ENCODE peak calls at places on chromosomes 12 and 14, in eight cellular contexts. A is Peyer's patch, K is A549, T is GM12891, N is breast epithelium, Y is stomach, W is testis, V is esophagus muscularis mucosa. P is an unnamed sample.

GRCh38 chr14:92511472-92512247 is 1.9 kb upstream of the RIN3 start:
- DNase-seq in V (no peak), W (no peak), A (no peak), N (no peak), T (no peak), K (peak), Y (no peak), P (no peak)

GRCh38 chr12:40031965-40032364 is 73.9 kb downstream of the SLC2A13 start:
- DNase-seq in Y (no peak), V (no peak), N (no peak), K (no peak), W (no peak), A (no peak), T (no peak), P (no peak)

GRCh38 chr14:105838591-105839424 is 312.4 kb downstream of the TMEM121 start:
- DNase-seq in N (peak), W (no peak), V (no peak), K (no peak), A (peak), T (no peak), Y (no peak), P (no peak)

GRCh38 chr12:2119266-2119665 is 66.5 kb downstream of the CACNA1C start:
- DNase-seq in N (no peak), T (no peak), K (no peak), A (no peak), V (no peak), W (no peak), Y (no peak), P (no peak)

GRCh38 chr12:39626033-39626814 is 6.6 kb upstream of the ABCD2 start:
- DNase-seq in V (no peak), N (no peak), K (no peak), Y (no peak), A (no peak), W (peak), T (no peak), P (no peak)

GRCh38 chr12:69497308-69498026 is 27.3 kb downstream of the FRS2 start:
- DNase-seq in N (no peak), T (peak), W (no peak), K (no peak), V (no peak), Y (no peak), A (no peak), P (no peak)

GRCh38 chr12:56315256-56315625 is 547 bp downstream of the CNPY2 start:
- DNase-seq in K (no peak), T (no peak), W (no peak), Y (no peak), A (peak), V (no peak), N (no peak), P (no peak)

GRCh38 chr12:12018454-12018853 is 52.3 kb upstream of the BCL2L14 start:
- DNase-seq in T (no peak), A (no peak), N (peak), K (no peak), Y (no peak), W (peak), V (no peak), P (no peak)

GRCh38 chr12:24396266-24396665 is 446.8 kb upstream of the SOX5 start:
- DNase-seq in V (no peak), W (no peak), K (no peak), A (no peak), N (no peak), Y (no peak), T (no peak), P (no peak)

GRCh38 chr12:55966408-55967281 is at the start of gene CDK2:
- DNase-seq in W (peak), T (peak), A (peak), Y (peak), K (peak), N (peak), V (peak), P (peak)

GRCh38 chr14:74038015-74038859 is 19.1 kb downstream of the BBOF1 start:
- DNase-seq in W (no peak), V (no peak), N (no peak), Y (no peak), K (peak), T (peak), A (no peak), P (peak)

GRCh38 chr12:95815635-95816212 is 25.2 kb upstream of the NTN4 start:
- DNase-seq in K (peak), A (no peak), W (no peak), T (no peak), N (no peak), Y (no peak), V (no peak), P (peak)

GRCh38 chr12:24226745-24227350 is 277.4 kb upstream of the SOX5 start:
- DNase-seq in W (no peak), T (no peak), Y (no peak), K (peak), N (no peak), V (no peak), A (no peak), P (no peak)

GRCh38 chr12:118061876-118062791 is 1.2 kb upstream of the WSB2 start:
- DNase-seq in W (peak), T (peak), K (peak), V (peak), N (peak), Y (peak), A (peak), P (peak)

GRCh38 chr12:105270671-105271255 is 34.8 kb upstream of the APPL2 start:
- DNase-seq in Y (no peak), A (no peak), N (no peak), K (no peak), T (no peak), W (no peak), V (peak), P (no peak)

GRCh38 chr12:113231275-113232231 is 10.3 kb downstream of the TPCN1 start:
- DNase-seq in V (no peak), K (peak), T (no peak), Y (peak), W (no peak), A (no peak), N (no peak), P (peak)

GRCh38 chr12:104520242-104520900 is 63.6 kb downstream of the CHST11 start:
- DNase-seq in K (no peak), V (no peak), T (no peak), W (no peak), A (no peak), N (no peak), Y (no peak), P (no peak)

GRCh38 chr14:31969371-31969770 is 107.7 kb upstream of the ARHGAP5 start:
- DNase-seq in Y (no peak), A (no peak), N (no peak), W (no peak), V (no peak), T (no peak), K (no peak), P (no peak)

GRCh38 chr12:78559441-78559840 is 305.1 kb upstream of the SYT1 start:
- DNase-seq in Y (no peak), N (no peak), T (no peak), A (no peak), K (no peak), V (no peak), W (no peak), P (no peak)

GRCh38 chr12:27705263-27705662 is 5.4 kb upstream of the MRPS35 start:
- DNase-seq in W (no peak), A (no peak), K (no peak), N (no peak), V (no peak), Y (no peak), T (no peak), P (no peak)

GRCh38 chr12:103877934-103878510 is 37.0 kb upstream of the NT5DC3 start:
- DNase-seq in Y (peak), T (peak), V (no peak), K (peak), N (no peak), A (no peak), W (peak), P (peak)

GRCh38 chr12:34400423-34400881 is 378.2 kb downstream of the ALG10 start:
- DNase-seq in W (peak), K (no peak), T (no peak), V (no peak), Y (peak), A (no peak), N (peak), P (no peak)

GRCh38 chr14:40684328-40684727 is 922.3 kb upstream of the LRFN5 start:
- DNase-seq in A (no peak), T (no peak), K (no peak), V (no peak), Y (no peak), N (no peak), W (no peak), P (no peak)

GRCh38 chr14:38257500-38257899 is 1.6 kb upstream of the CLEC14A start:
- DNase-seq in T (no peak), K (no peak), W (no peak), V (no peak), A (no peak), N (no peak), Y (no peak), P (no peak)

GRCh38 chr12:117030187-117030896 is 68.9 kb downstream of the TESC start:
- DNase-seq in K (no peak), T (no peak), N (no peak), Y (peak), V (no peak), W (no peak), A (no peak), P (no peak)

GRCh38 chr14:102044566-102044965 is 42.3 kb downstream of the HSP90AA1 start:
- DNase-seq in V (no peak), W (no peak), A (no peak), Y (no peak), N (no peak), K (no peak), T (no peak), P (no peak)

GRCh38 chr12:571795-572531 is 91.3 kb downstream of the NINJ2 start:
- DNase-seq in N (peak), K (peak), W (peak), V (no peak), Y (peak), A (peak), T (no peak), P (no peak)

GRCh38 chr14:104134061-104134965 is 4.1 kb upstream of the KIF26A start:
- DNase-seq in T (no peak), N (no peak), K (no peak), A (peak), V (no peak), W (no peak), Y (no peak), P (no peak)

GRCh38 chr14:90487031-90487430 is 90.2 kb downstream of the CALM1 start:
- DNase-seq in K (no peak), Y (no peak), V (no peak), W (no peak), T (no peak), A (no peak), N (no peak), P (no peak)

GRCh38 chr14:76715102-76715926 is 46.0 kb upstream of the VASH1 start:
- DNase-seq in W (peak), K (no peak), T (no peak), Y (no peak), A (no peak), V (peak), N (no peak), P (peak)

GRCh38 chr14:37813746-37814145 is 218.3 kb downstream of the TTC6 start:
- DNase-seq in A (no peak), W (no peak), T (no peak), V (no peak), Y (no peak), K (no peak), N (no peak), P (no peak)

GRCh38 chr12:87136330-87136976 is 880.3 kb upstream of the MGAT4C start:
- DNase-seq in V (no peak), W (no peak), Y (no peak), A (no peak), K (peak), N (no peak), T (no peak), P (no peak)

GRCh38 chr14:64279719-64280668 is 14.2 kb downstream of the ESR2 start:
- DNase-seq in W (no peak), T (no peak), V (no peak), A (no peak), K (peak), N (no peak), Y (peak), P (peak)

GRCh38 chr12:71870409-71870808 is 30.9 kb downstream of the TBC1D15 start:
- DNase-seq in A (no peak), Y (no peak), K (no peak), W (no peak), T (no peak), N (no peak), V (no peak), P (peak)

GRCh38 chr12:25337916-25338315 is 87.2 kb upstream of the KRAS start:
- DNase-seq in W (no peak), N (no peak), V (no peak), Y (no peak), K (no peak), A (no peak), T (no peak), P (no peak)

GRCh38 chr12:83823386-83824045 is 1089.1 kb downstream of the SLC6A15 start:
- DNase-seq in T (no peak), K (peak), N (no peak), W (peak), Y (peak), V (no peak), A (no peak), P (peak)

GRCh38 chr14:88706425-88706824 is 86.3 kb downstream of the EML5 start:
- DNase-seq in N (no peak), T (no peak), W (no peak), V (no peak), A (no peak), K (no peak), Y (no peak), P (no peak)

GRCh38 chr14:50532502-50533313 is at the start of gene MAP4K5:
- DNase-seq in N (peak), K (peak), V (peak), A (peak), Y (peak), W (peak), T (peak), P (peak)

GRCh38 chr14:22432348-22432976 is 156.6 kb downstream of the DAD1 start:
- DNase-seq in W (peak), K (peak), Y (peak), N (no peak), V (no peak), T (no peak), A (no peak), P (peak)

GRCh38 chr12:14774074-14774943 is 29.0 kb downstream of the WBP11 start:
- DNase-seq in N (peak), V (peak), T (peak), Y (peak), W (peak), K (peak), A (peak), P (peak)
- TF ChIP-seq POLR2A in N (peak), V (peak), T (peak), Y (peak), W (peak), K (peak), A (peak), P (peak)

GRCh38 chr12:54426690-54427089 is 7.6 kb upstream of the ITGA5 start:
- DNase-seq in N (no peak), V (no peak), Y (no peak), T (no peak), K (no peak), W (no peak), A (no peak), P (no peak)
- TF ChIP-seq POLR2A in N (no peak), V (no peak), Y (no peak), T (no peak), K (no peak), W (no peak), A (no peak), P (no peak)

DNA sequence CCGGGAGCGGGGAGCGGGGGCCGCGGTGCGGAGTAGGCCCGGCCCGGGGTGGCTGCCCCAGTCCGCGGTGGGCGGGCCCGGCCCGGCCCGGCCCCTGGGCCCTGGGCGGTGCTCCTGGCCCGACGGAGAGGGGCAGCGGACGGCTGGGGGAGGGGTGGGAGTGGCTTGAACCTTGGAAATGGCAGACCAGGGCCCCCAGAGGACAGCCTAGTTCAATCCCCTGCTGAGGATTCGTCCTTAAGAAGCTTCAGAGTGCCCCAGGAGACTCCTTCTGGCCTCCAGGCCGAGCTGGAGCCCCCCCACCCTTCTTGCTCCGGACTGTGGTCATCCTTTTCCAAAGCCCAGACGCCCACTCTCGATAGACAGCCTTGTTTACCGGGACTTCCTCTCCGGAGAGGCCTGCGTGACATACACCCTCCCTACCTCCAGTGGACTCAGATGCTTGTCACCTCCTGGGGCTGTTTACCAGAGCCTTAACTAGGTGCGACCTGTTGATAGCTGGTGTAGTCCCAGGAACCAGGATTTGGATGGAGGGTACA is 458 bp downstream of the KHNYN start:
- DNase-seq in V (peak), Y (peak), N (no peak), W (peak), T (peak), A (no peak), K (peak), P (peak)
- TF ChIP-seq POLR2A in V (no peak), Y (no peak), N (no peak), W (no peak), T (no peak), A (no peak), K (no peak), P (peak)

DNA sequence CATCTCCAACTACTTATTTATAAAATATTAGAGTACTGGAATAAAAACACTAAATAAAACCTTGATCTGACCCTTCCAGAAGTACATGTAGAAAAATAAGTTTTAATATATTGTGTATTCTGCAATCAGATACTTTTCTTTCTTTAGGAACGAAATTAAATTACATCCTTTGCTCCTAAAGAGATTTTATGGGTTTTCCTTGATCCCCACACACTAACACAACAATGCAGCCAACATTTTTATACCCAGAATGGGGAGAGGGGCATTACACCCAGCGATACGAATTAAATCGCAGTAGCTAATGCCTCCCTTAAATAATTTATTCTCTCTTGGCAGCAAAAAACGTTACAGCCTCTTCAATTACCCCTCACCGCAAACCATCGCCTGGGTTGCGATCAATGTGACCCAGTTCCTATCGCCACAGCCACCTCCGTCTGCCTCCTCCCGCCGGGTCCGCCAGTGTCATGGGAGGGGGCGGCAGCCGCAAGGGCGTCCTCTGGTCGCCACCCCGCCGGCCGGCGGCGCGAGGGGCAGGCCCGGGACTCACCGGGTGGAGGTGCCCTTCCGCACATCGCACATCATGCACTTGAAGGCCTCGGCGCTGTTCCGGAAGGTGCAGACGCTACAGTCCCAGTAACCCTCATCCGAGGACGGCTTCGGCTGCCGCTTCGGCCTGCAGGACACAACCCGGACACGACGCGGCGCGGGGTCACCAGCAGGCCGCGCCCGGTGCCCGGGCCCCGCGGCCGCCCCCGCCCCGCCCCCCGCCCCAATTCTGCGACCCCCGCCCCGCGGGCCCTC is 796 bp downstream of the YAF2 start:
- DNase-seq in A (peak), W (peak), T (peak), K (peak), Y (peak), N (peak), V (no peak), P (peak)
- TF ChIP-seq POLR2A in A (no peak), W (no peak), T (peak), K (peak), Y (no peak), N (no peak), V (no peak), P (peak)

GRCh38 chr14:99602054-99602787 is 1.8 kb downstream of the CCDC85C start:
- DNase-seq in Y (peak), A (peak), K (peak), T (no peak), V (no peak), N (no peak), W (peak), P (no peak)
- TF ChIP-seq POLR2A in Y (no peak), A (peak), K (no peak), T (no peak), V (no peak), N (no peak), W (no peak), P (no peak)

DNA sequence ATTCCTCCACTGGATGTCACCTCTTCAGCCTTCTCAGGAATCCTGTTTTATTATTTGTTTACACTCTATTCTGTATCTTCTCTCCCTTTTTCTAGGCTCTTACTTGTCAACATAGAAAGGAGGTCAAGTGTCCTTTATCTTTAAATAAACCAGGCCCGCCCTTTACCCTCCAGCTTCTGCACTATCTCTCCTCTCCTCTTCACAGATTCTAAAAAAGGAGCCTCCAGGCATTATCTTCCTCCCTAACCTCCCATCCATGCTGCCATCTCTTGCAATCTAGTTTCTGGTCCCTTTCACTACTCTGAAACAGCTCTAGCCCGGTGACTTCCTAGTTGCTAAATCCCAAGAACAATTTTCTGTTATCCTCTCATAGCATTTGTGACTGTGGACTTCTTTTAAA is 24.1 kb upstream of the ARID2 start:
- DNase-seq in T (no peak), Y (no peak), K (no peak), A (no peak), V (no peak), W (no peak), N (no peak), P (peak)
- TF ChIP-seq POLR2A in T (no peak), Y (no peak), K (no peak), A (no peak), V (no peak), W (no peak), N (no peak), P (no peak)

GRCh38 chr12:6084261-6084968 is 40.1 kb downstream of the VWF start:
- DNase-seq in K (peak), Y (no peak), T (no peak), V (no peak), W (no peak), N (peak), A (no peak), P (no peak)

GRCh38 chr12:6086316-6086715 is 38.2 kb downstream of the VWF start:
- DNase-seq in N (no peak), W (no peak), K (no peak), A (no peak), Y (no peak), V (no peak), T (no peak), P (no peak)

GRCh38 chr12:6085841-6086240 is 38.6 kb downstream of the VWF start:
- DNase-seq in K (no peak), A (no peak), T (no peak), Y (no peak), W (no peak), V (no peak), N (peak), P (no peak)

GRCh38 chr12:6083606-6084005 is 40.9 kb downstream of the VWF start:
- DNase-seq in N (no peak), K (no peak), V (no peak), T (no peak), A (no peak), W (no peak), Y (no peak), P (no peak)

GRCh38 chr12:6084969-6085450 is 39.5 kb downstream of the VWF start:
- DNase-seq in N (no peak), T (no peak), Y (no peak), A (no peak), W (no peak), V (no peak), K (no peak), P (no peak)
- TF ChIP-seq POLR2A in N (no peak), T (no peak), Y (no peak), A (no peak), W (no peak), V (no peak), K (no peak), P (no peak)

P was measured in erythroblast.